ENCODE peak calls at places on chromosomes 4 and X, in ten cellular contexts. P is hepatocyte, M is lung, E is BE2C, K is upper lobe of right lung, R is kidney epithelial cell, W is psoas muscle, O is neural progenitor cell, B is MG63, V is fibroblast of lung. U is an unnamed sample. For H3K27me3 and H3K36me3, the result is how much of the 10 kb centered on the place peaks cover.

GRCh38 chrX:153885968-153886903 is at the start of gene L1CAM:
- DNase-seq in P (no peak), M (no peak), E (peak), K (no peak), R (no peak), W (no peak), O (peak), B (no peak), V (no peak), U (no peak)

GRCh38 chr4:7073526-7074390 is 5.9 kb upstream of the GRPEL1 start:
- DNase-seq in P (peak), M (no peak), E (peak), K (no peak), R (no peak), W (no peak), O (peak), B (peak), V (peak), U (no peak)

GRCh38 chrX:33218819-33219218 is 7.5 kb upstream of the DMD start:
- DNase-seq in P (no peak), M (no peak), E (no peak), K (no peak), R (no peak), W (no peak), O (no peak), B (no peak), V (no peak), U (no peak)

GRCh38 chrX:18966624-18967023 is 17.3 kb downstream of the PHKA2 start:
- DNase-seq in P (no peak), M (no peak), E (no peak), K (no peak), R (no peak), W (no peak), O (no peak), B (no peak), V (no peak), U (no peak)

GRCh38 chr4:134144337-134144736 is 57.3 kb downstream of the PABPC4L start:
- DNase-seq in P (no peak), M (no peak), E (no peak), K (no peak), R (no peak), W (no peak), O (no peak), B (no peak), V (no peak), U (no peak)

GRCh38 chr4:1582227-1582626 is 101.9 kb downstream of the FAM53A start:
- DNase-seq in P (no peak), M (no peak), E (no peak), K (peak), R (no peak), W (peak), O (no peak), B (no peak), V (no peak), U (peak)

GRCh38 chrX:17814059-17814458 is 47.0 kb downstream of the RAI2 start:
- DNase-seq in P (no peak), M (no peak), E (no peak), K (no peak), R (no peak), W (no peak), O (no peak), B (peak), V (no peak), U (no peak)

GRCh38 chr4:76688737-76689078 is 209.2 kb downstream of the SOWAHB start:
- DNase-seq in P (no peak), M (no peak), E (no peak), K (no peak), R (no peak), W (no peak), O (peak), B (no peak), V (no peak), U (no peak)

GRCh38 chrX:36199926-36200325 is 280.4 kb downstream of the CFAP47 start:
- DNase-seq in P (no peak), M (no peak), E (no peak), K (no peak), R (no peak), W (no peak), O (no peak), B (no peak), V (no peak), U (no peak)

DNA sequence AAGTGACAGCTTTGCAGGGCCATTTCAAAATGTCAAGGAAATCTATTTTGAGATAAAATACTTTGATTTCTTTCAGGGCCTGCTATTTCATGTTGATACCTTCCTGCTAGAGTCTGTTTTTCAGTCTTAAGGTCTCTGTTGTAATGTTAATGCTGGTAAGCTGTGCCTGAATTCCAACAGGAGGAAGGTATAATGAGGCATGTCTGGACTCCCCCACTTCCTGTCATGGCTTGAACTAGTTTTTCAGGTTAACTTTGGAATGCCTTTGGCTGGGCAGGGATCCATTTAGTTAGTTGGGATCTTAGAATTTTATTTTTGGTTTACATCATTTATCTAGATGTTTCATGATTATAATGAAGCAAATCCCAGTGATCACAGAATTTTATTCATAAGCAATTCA is 279.0 kb downstream of the CFAP47 start:
- DNase-seq in P (no peak), M (no peak), E (no peak), K (no peak), R (no peak), W (no peak), O (no peak), B (no peak), V (no peak), U (no peak)
- H3K27me3 ChIP-seq in P (under half), M (under half), E (under half), K (under half), R (under half), W (under half), O (under half), B (under half), V (under half), U (under half)

DNA sequence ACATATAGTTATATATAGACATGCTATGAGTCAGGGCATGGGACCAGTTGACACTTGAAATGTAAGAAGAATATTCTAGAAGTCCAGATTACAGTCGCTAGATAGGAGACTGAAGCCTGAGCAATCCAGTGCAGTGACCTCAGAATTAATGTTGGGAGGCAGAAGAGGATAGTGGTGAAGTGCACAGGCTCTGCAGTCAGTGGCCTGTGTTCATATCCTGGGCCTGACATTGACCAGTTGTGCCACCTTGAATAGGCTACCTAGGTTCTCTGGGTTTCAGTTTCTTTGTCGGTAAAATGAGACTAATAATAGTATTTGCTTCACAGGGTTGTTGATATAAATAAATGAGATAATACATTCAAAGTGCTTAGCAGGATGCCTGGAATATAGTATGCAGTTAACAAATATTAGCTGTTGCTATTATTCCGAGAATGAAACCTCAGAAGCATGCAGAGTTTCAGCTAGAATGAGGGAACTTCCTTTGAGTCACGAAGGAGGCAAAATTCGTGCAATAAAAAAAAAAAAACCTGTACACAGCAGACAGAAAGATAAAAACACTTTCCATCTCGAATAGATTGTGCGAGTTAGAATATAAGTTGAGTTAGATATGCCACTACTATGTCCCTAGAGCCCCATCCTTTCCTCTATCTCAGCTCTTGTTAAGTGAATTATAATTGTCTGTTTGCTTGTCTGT is 4.0 kb upstream of the SH2D1A start:
- DNase-seq in P (no peak), M (no peak), E (no peak), K (no peak), R (no peak), W (no peak), O (no peak), B (no peak), V (no peak), U (no peak)
- H3K4me3 ChIP-seq in P (no peak), M (no peak), E (no peak), K (no peak), R (no peak), W (no peak), O (no peak), B (no peak), V (no peak), U (no peak)

GRCh38 chr4:39464886-39465501 is 6.1 kb downstream of the LIAS start:
- DNase-seq in P (peak), M (no peak), E (peak), K (no peak), R (no peak), W (no peak), O (no peak), B (no peak), V (peak), U (no peak)
- H3K36me3 ChIP-seq in P (under half), M (under half), E (under half), K (half or more), R (under half), W (half or more), O (under half), B (under half), V (under half), U (under half)

DNA sequence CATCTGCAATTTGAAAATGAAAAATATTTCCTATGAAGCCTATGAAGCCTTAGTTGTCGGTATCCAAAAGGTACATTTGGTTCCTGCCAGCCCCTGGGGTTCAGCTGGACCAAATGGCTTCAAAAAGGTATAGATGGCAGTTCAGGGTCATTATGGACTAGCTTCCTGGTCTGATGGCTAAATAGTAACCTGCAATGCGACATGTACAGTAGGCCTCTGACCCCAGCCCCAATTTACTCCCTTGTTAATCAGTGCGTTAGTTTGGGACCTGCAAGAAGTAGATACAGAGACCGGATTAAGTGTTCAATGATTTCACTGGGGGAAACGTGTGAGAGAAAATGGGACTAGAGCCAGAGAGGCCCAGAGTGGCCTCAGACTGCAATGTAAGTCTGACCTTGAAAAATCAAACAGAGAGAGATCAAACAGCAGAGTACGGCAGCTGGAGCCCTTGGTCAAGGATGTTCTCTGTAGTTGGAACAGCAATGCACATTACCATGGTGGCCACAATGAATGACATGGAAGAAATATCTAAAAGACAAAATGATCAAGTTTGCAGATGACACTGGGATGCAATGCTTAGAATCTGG is 115.0 kb upstream of the MBNL3 start:
- DNase-seq in P (no peak), M (no peak), E (no peak), K (no peak), R (no peak), W (no peak), O (no peak), B (no peak), V (no peak), U (no peak)
- H3K27me3 ChIP-seq in P (under half), M (under half), E (under half), K (under half), R (under half), W (under half), O (under half), B (under half), V (under half), U (under half)

GRCh38 chr4:118280501-118281218 is 72.1 kb downstream of the PRSS12 start:
- DNase-seq in P (peak), M (peak), E (peak), K (no peak), R (no peak), W (no peak), O (peak), B (peak), V (peak), U (no peak)

GRCh38 chr4:118281611-118282442 is 71.0 kb downstream of the PRSS12 start:
- DNase-seq in P (peak), M (no peak), E (peak), K (no peak), R (no peak), W (peak), O (peak), B (peak), V (peak), U (no peak)

GRCh38 chr4:118278473-118279274 is 74.1 kb downstream of the PRSS12 start:
- DNase-seq in P (peak), M (peak), E (peak), K (peak), R (peak), W (peak), O (peak), B (peak), V (peak), U (peak)

GRCh38 chr4:118279328-118279727 is 73.5 kb downstream of the PRSS12 start:
- DNase-seq in P (no peak), M (no peak), E (no peak), K (no peak), R (no peak), W (no peak), O (no peak), B (no peak), V (no peak), U (no peak)

DNA sequence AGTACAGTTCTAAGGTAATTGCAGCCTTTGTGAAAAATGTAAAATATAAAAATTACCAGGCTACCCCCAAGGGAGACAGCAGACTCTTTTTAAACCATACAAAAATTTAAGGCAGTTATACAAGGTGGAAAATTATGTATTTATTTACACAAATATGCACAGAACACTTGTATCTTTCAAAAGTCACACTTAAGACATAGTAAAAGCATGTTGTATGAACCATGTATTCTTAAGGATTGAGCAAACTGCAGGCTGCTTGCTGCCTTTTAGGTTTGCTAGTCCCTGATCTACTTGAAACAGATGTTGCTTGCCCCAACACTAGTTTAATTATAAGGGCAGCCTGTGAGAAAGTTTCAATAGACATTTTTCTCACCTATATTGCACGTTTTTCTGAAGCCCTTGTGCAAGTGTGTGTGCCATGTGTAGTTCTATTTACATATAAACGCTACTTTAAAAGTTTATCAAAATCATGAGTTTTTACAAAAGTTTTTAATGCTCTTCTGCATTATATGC is 72.8 kb downstream of the PRSS12 start:
- DNase-seq in P (no peak), M (no peak), E (no peak), K (no peak), R (no peak), W (no peak), O (no peak), B (no peak), V (peak), U (no peak)
- H3K4me3 ChIP-seq in P (peak), M (no peak), E (peak), K (peak), R (peak), W (peak), O (peak), B (peak), V (peak), U (peak)

DNA sequence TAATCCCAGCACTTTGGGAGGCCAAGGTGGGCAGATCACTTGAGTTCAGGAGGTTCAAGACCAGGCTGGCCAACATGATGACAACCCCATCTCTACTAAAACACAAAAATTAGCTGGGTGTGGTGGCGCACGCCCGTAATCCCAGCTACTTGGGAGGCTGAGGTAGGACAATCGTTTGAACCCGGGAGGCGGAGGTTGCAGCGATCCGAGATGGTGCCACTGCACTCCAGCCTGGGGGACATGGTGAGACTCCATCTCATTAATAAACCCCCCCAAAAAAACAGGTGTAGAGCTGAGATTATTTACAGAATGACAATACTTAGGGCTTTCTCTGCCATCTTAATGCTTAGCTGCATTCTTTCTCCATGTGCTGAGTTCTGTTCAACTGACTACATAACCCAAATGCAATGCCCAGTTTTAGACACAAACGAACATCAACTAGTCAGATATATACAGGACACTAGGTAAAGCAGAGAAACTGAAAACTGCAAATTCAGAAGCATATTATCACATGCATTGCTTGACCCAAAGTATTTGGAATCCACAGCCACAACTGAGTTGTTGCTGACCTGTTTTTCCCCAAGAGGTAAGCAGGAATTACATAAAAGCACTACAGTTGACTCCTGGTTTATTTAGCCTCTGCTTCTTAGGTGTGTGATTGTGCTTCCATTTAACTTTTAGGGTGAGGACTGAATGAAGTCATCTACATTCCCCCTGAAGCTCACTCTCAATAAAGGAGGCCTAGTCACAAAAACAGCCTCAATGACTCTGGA is 12.1 kb downstream of the RBMX start:
- DNase-seq in P (no peak), M (no peak), E (no peak), K (no peak), R (no peak), W (no peak), O (no peak), B (no peak), V (no peak), U (no peak)
- H3K36me3 ChIP-seq in P (under half), M (under half), E (half or more), K (half or more), R (under half), W (half or more), O (under half), B (under half), V (under half), U (under half)

U was measured in aorta.